ENCODE peak calls at places on chromosomes 16 and 17, in five cellular contexts. R is neural progenitor cell, E is PC-3, G is SK-N-SH, U is GM23248. L is an unnamed sample.

GRCh38 chr17:17168401-17168800 is 37.7 kb downstream of the PLD6 start:
- DNase-seq in U (no peak), R (no peak), G (no peak), E (no peak), L (no peak)

GRCh38 chr17:62791235-62792121 is 16.6 kb downstream of the MARCHF10 start:
- DNase-seq in R (no peak), U (peak), G (no peak), E (peak), L (no peak)

GRCh38 chr16:70746040-70746707 is 54.8 kb downstream of the VAC14 start:
- DNase-seq in R (no peak), E (peak), U (peak), G (peak), L (peak)

GRCh38 chr17:1736348-1737281 is 6.1 kb upstream of the SERPINF2 start:
- DNase-seq in R (no peak), G (peak), E (no peak), U (peak), L (peak)

GRCh38 chr17:43900183-43900857 is 7.0 kb downstream of the MPP2 start:
- DNase-seq in U (peak), R (peak), E (peak), G (peak), L (peak)

GRCh38 chr17:59807892-59808509 is 84.7 kb downstream of the TUBD1 start:
- DNase-seq in R (no peak), E (no peak), U (peak), G (no peak), L (no peak)

GRCh38 chr16:55494994-55495421 is 13.9 kb upstream of the LPCAT2 start:
- DNase-seq in U (peak), E (peak), R (peak), G (peak), L (peak)

GRCh38 chr17:27520571-27521185 is 64.4 kb downstream of the KSR1 start:
- DNase-seq in R (peak), U (no peak), G (no peak), E (no peak), L (no peak)

GRCh38 chr17:57946798-57947358 is 8.3 kb downstream of the CUEDC1 start:
- DNase-seq in E (peak), R (no peak), G (no peak), U (peak), L (peak)

GRCh38 chr16:30761928-30762902 is at the start of the genes CFAP119 and RNF40:
- DNase-seq in R (peak), E (peak), G (peak), U (peak), L (peak)

GRCh38 chr17:8131844-8132441 is 8.0 kb upstream of the HES7 start:
- DNase-seq in G (no peak), E (peak), R (no peak), U (no peak), L (peak)

GRCh38 chr17:19447085-19447583 is 36.1 kb downstream of the RNF112 start:
- DNase-seq in E (peak), G (peak), R (peak), U (peak), L (peak)

GRCh38 chr17:79002291-79002690 is 7.3 kb downstream of the CANT1 start:
- DNase-seq in G (no peak), U (no peak), E (no peak), R (no peak), L (no peak)

GRCh38 chr17:82080789-82081464 is 15.3 kb upstream of the DUS1L start:
- DNase-seq in U (no peak), R (no peak), G (no peak), E (no peak), L (no peak)

GRCh38 chr17:685006-685405 is 29.6 kb downstream of the VPS53 start:
- DNase-seq in R (no peak), U (no peak), G (no peak), E (no peak), L (no peak)

GRCh38 chr16:83952587-83952939 is 477 bp upstream of the OSGIN1 start:
- DNase-seq in G (no peak), U (no peak), E (peak), R (no peak), L (no peak)

GRCh38 chr17:51120357-51120738 is 320 bp downstream of the SPAG9 start:
- DNase-seq in U (no peak), G (peak), R (no peak), E (no peak), L (no peak)

GRCh38 chr17:64091116-64091515 is 38.8 kb downstream of the ERN1 start:
- DNase-seq in U (peak), G (no peak), R (no peak), E (peak), L (no peak)

GRCh38 chr17:46785696-46786095 is 32.8 kb downstream of the WNT3 start:
- DNase-seq in E (no peak), U (no peak), G (no peak), R (peak), L (peak)

DNA sequence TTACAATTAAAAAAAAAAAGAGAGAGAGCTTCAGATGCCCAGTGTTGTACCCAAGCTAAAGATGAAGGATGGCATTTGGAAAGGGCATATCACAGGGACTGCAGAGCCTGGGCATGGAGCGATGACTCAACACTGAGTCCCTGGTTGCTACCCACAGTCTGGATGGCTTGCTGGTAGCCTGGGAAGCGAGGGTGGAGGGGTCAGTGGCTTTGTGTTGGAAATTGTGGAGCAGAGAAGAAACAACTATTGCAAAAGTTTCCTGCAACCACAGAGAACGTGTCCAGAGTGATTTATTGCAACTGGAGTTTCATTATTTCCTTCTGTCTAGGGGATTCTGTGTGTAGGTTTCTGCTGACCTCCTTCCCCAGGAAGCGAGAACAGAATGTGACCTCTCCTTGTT is 414.6 kb downstream of the SHISA9 start:
- DNase-seq in G (no peak), U (no peak), E (no peak), R (no peak), L (no peak)
- TF ChIP-seq EZH2phosphoT487 in G (no peak), U (no peak), E (no peak), R (no peak), L (no peak)

GRCh38 chr17:74522381-74523090 is 8.7 kb downstream of the CD300LB start:
- DNase-seq in G (no peak), U (no peak), E (no peak), R (no peak), L (no peak)
- TF ChIP-seq EZH2phosphoT487 in G (no peak), U (no peak), E (no peak), R (no peak), L (no peak)

DNA sequence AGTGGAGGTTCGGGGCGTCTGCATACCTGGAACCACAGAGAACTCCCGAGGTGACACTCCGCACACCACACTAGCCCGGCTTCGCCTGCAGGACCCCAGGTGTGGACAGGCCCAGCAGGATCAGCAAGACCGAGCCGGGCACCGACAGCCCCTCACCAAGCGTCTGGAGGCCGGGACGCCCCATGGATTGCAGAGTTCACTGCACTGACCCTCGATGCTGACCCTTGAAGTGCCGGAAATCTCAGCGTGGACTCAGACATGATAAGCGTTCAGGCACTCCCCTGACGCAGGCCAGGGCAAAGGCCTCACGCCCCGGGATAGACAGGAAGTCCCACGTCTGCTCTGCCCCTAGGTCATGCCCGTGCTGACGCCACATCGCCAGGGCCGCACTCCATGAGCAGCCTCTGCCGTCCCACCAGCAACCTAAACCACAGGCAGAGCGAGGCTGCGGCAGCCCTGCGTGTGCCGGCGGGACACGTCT is 26.0 kb downstream of the ACSF3 start:
- DNase-seq in G (no peak), E (no peak), U (no peak), R (no peak), L (no peak)
- TF ChIP-seq EZH2phosphoT487 in G (no peak), E (no peak), U (no peak), R (no peak), L (no peak)

GRCh38 chr16:3691778-3692177 is 25.5 kb downstream of the TRAP1 start:
- DNase-seq in R (no peak), E (no peak), G (no peak), U (peak), L (no peak)

GRCh38 chr16:3690991-3691720 is 26.2 kb downstream of the TRAP1 start:
- DNase-seq in R (no peak), U (peak), G (no peak), E (no peak), L (no peak)

GRCh38 chr16:3696425-3697218 is 20.7 kb downstream of the TRAP1 start:
- DNase-seq in R (no peak), G (no peak), E (peak), U (peak), L (peak)

GRCh38 chr16:3698941-3699340 is 18.4 kb downstream of the TRAP1 start:
- DNase-seq in G (no peak), R (no peak), E (no peak), U (no peak), L (no peak)

GRCh38 chr16:3695610-3696369 is 21.5 kb downstream of the TRAP1 start:
- DNase-seq in G (no peak), R (no peak), U (no peak), E (no peak), L (peak)
- TF ChIP-seq EZH2phosphoT487 in G (no peak), R (no peak), U (no peak), E (no peak), L (no peak)

GRCh38 chr17:77528516-77529327 is 388.0 kb downstream of the SEC14L1 start:
- DNase-seq in E (no peak), R (peak), U (no peak), G (peak), L (peak)
- TF ChIP-seq EZH2phosphoT487 in E (no peak), R (no peak), U (no peak), G (no peak), L (no peak)

DNA sequence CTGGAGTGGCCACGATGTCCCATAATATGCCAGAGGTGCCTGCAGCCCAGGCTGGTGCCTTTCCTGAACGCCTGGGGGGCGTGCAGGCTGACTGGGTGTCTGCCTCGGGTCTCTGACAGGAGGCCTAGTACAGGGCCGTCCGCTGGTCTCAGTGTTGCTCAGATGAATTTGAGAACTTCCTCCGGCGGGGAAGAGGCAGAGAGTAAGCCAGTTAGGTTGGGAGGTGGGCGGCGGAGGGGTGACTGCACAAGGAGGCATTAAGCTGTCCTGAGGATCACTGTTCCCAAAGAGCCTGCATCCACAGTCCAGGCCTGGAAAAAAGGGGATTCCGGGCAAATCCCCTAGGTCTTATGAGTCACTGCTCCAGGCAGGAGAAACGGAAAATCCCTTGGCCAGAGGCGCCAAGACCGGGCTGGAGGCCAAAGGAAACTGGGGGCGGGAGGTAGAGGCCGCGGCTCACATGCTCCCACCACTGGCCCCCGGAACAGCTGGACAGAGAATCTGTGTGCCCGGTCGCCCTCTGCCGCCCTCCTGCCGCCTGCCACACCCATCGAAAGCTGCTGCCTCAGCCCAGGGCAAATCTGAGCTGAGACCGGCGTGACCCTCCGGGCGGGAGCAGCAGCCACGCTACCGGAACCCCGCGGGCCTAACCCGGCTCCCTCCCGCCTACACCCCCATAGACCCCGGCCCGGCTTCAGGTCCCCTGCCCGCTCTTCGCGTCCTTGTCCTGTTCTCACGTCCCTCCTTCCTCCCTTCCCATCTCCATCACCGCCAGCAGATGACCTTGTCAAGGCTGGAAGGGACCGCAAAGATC is 1.2 kb downstream of the TRIM47 start:
- DNase-seq in U (peak), R (peak), G (peak), E (peak), L (peak)
- TF ChIP-seq EZH2phosphoT487 in U (no peak), R (no peak), G (no peak), E (no peak), L (no peak)

GRCh38 chr17:13600475-13601316 is 1.0 kb downstream of the HS3ST3A1 start:
- DNase-seq in E (no peak), G (peak), R (peak), U (peak), L (peak)

GRCh38 chr17:13601317-13601775 is 383 bp downstream of the HS3ST3A1 start:
- DNase-seq in E (no peak), G (peak), U (peak), R (peak), L (peak)

GRCh38 chr17:13599808-13600398 is 1.8 kb downstream of the HS3ST3A1 start:
- DNase-seq in R (no peak), U (peak), E (peak), G (no peak), L (no peak)

GRCh38 chr17:13599168-13599577 is 2.6 kb downstream of the HS3ST3A1 start:
- DNase-seq in E (no peak), G (no peak), R (no peak), U (no peak), L (no peak)

DNA sequence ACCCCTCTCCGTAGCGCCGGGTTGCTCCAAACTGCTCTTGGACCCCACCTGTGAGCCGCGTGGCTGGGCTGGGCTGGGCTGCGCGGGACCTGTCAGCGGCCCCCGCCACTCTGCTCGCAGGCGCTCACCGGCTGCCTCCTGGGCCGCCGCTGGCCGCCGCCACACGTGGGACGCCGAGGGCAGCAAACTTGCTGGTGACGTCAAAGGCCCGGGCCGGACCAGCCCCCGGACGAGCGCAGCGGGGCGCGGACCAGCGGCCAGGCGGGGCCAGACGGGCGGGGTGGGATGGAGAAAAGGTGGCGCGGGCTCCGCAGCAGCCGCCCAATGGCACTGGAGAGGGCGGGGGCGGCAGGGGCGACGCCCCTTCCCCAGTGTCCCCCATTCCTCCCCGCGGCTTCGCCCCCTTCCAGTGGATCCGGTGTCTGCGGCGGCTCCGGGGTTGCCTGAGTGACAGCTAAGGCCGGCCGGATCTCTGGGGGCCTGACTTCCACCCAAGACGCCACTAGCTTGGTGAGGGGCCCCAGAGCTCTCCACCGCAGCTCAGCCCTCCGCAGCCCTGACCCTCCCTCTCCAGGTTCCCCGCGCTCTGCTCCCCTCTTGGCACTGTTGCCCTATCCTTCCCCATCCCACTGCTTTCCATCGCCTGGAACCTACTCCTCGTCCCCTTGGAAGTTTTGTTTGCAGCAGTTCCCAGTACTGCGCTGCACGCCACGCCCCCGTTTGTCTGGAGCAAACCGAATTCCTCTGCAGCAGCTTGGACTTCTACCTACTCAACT is at the start of gene HS3ST3A1:
- DNase-seq in G (peak), U (peak), R (peak), E (peak), L (peak)
- TF ChIP-seq EZH2phosphoT487 in G (no peak), U (no peak), R (no peak), E (no peak), L (no peak)

DNA sequence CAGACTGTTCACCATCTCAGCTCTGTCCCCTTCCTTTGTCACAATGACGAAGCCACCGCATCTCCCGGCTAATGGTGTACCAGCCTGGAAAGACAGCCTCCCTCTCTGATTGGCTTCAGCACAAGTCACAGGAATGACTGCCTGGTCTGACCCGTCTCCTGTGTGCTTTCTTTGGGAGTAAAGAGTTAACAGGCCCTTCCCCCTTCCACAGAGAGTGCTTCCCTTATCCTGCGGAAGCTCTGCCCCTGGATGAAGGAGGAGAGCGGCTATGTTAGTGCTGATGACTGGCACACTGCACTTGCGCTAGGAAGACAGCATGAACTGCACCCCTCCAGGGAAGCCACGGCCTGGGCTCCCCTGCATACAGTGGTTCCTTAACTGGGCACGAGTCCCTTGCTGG is 11.3 kb downstream of the USB1 start:
- DNase-seq in U (no peak), E (no peak), G (no peak), R (peak), L (no peak)
- TF ChIP-seq EZH2phosphoT487 in U (no peak), E (no peak), G (no peak), R (no peak), L (no peak)